ENCODE peak calls at places on chromosomes 1 and 21, in five cellular contexts. S is AG04450, D is mammary epithelial cell, E is H1, W is H9. X is an unnamed sample. For H3K9me3, the result is how much of the 10 kb centered on the place peaks cover.

GRCh38 chr1:205286335-205286950 is 35.1 kb downstream of the NUAK2 start:
- DNase-seq in S (no peak), D (peak), W (no peak), E (no peak), X (no peak)

GRCh38 chr1:234932106-234932505 is 196.5 kb downstream of the TOMM20 start:
- DNase-seq in S (no peak), E (no peak), D (no peak), W (no peak), X (no peak)

GRCh38 chr1:214882621-214883020 is 199.9 kb upstream of the KCNK2 start:
- DNase-seq in D (no peak), S (no peak), E (no peak), W (no peak), X (no peak)

GRCh38 chr1:46244656-46245371 is 2.7 kb upstream of the RAD54L start:
- DNase-seq in E (no peak), D (no peak), W (no peak), S (no peak), X (no peak)

GRCh38 chr1:44784094-44785026 is 3.6 kb downstream of the BEST4 start:
- DNase-seq in S (no peak), W (peak), E (peak), D (peak), X (peak)

GRCh38 chr1:5754817-5755551 is 237.2 kb downstream of the NPHP4 start:
- DNase-seq in D (no peak), W (no peak), S (no peak), E (no peak), X (no peak)

GRCh38 chr1:93979040-93979717 is 69.9 kb upstream of the GCLM start:
- DNase-seq in S (no peak), D (no peak), E (no peak), W (no peak), X (no peak)

GRCh38 chr1:234987415-234988159 is 141.1 kb downstream of the TOMM20 start:
- DNase-seq in E (peak), D (peak), S (no peak), W (peak), X (peak)

GRCh38 chr1:47374501-47374900 is 40.9 kb downstream of the CMPK1 start:
- DNase-seq in S (no peak), E (no peak), W (no peak), D (no peak), X (no peak)

GRCh38 chr21:30779269-30779668 is 24.0 kb upstream of the KRTAP21-1 start:
- DNase-seq in S (no peak), W (no peak), D (no peak), E (no peak), X (no peak)
- H3K9me3 ChIP-seq in S (under half), W (under half), D (under half), E (under half), X (under half)

DNA sequence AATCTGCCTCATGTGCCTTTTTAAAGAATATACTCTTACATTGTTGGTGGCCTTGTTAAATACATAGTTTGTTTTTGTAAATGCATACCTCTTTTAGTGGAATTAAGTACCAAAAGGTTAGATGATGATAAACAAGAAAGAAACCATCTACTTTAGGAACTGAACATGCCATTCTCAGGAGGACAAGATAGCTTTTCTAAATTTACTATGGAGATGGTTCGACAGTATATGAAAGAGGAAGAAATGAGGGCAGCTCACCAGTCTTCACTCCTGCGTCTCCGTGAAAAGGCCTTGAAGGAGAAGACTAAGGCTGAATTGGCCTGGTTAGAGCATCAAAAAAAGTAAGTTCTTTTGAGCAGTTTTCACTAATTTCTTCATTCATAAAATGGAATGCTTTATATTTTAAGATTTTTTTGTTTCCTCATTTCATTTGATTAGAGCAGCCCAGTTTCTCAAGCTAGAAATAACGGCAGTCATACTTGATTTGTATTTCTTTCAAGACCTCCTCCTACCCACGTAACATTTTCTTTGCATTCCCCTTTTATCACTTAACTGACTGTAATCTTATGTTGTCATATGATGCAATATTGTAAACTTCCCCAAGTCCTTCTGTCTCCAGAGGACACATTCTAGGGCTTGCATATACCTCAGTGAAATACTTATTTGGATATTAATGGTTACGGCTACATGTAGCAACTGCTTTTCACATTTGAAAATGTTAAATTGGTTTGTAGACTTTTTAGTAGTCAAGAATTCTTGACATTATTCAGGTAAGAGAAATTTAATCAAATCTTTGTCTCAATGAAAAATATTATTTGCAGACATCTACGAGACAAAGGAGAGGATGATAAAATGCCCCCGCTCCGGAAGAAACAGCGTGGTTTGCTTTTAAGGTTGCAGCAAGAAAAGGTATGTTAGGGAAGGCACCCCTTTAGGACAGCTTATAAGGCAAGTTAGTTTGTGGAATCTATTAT is 99.3 kb downstream of the CEP350 start:
- DNase-seq in E (no peak), W (no peak), S (no peak), D (no peak), X (no peak)
- H3K27ac ChIP-seq in E (no peak), W (no peak), S (no peak), D (no peak), X (no peak)

GRCh38 chr21:15752763-15753407 is 23.1 kb downstream of the USP25 start:
- DNase-seq in D (peak), W (peak), E (peak), S (no peak), X (no peak)

GRCh38 chr21:15751561-15751960 is 21.8 kb downstream of the USP25 start:
- DNase-seq in D (no peak), S (no peak), E (no peak), W (no peak), X (no peak)

GRCh38 chr21:15751037-15751436 is 21.3 kb downstream of the USP25 start:
- DNase-seq in E (no peak), S (no peak), W (no peak), D (no peak), X (no peak)

GRCh38 chr21:15755125-15755524 is 25.3 kb downstream of the USP25 start:
- DNase-seq in S (no peak), D (no peak), E (no peak), W (no peak), X (no peak)

GRCh38 chr21:15754640-15755039 is 24.9 kb downstream of the USP25 start:
- DNase-seq in D (peak), S (no peak), W (no peak), E (no peak), X (no peak)
- H3K9me3 ChIP-seq in D (under half), S (under half), W (under half), E (under half), X (under half)

GRCh38 chr1:150154143-150154542 is 4.4 kb downstream of the PLEKHO1 start:
- DNase-seq in S (no peak), W (no peak), D (no peak), E (no peak), X (peak)
- H3K27ac ChIP-seq in S (peak), W (no peak), D (no peak), E (no peak), X (no peak)

GRCh38 chr1:112478314-112478713 is 30.5 kb upstream of the WNT2B start:
- DNase-seq in W (no peak), D (no peak), E (no peak), S (no peak), X (no peak)
- H3K9me3 ChIP-seq in W (under half), D (under half), E (under half), S (under half), X (under half)

DNA sequence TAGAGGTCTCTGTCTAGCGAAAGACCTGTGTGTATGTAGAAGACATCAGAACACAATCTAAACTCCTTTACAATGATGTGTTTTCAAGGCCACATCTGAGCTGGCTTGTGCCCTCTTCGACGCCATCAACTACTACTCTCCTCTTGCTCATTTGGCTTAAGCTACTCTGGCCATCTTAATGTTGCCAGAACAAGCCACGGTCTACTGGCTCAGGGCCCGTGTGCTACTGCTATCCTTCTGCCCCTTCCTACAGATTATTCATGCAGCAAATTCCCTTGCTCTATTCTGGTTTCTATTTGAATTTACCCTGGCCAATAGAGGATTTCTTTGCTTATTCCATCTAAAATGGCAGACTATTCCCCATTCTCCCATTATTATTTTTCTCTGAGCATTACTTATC is 121.7 kb downstream of the ZZZ3 start:
- DNase-seq in S (no peak), E (no peak), W (no peak), D (no peak), X (no peak)
- H3K27ac ChIP-seq in S (no peak), E (no peak), W (no peak), D (no peak), X (no peak)

DNA sequence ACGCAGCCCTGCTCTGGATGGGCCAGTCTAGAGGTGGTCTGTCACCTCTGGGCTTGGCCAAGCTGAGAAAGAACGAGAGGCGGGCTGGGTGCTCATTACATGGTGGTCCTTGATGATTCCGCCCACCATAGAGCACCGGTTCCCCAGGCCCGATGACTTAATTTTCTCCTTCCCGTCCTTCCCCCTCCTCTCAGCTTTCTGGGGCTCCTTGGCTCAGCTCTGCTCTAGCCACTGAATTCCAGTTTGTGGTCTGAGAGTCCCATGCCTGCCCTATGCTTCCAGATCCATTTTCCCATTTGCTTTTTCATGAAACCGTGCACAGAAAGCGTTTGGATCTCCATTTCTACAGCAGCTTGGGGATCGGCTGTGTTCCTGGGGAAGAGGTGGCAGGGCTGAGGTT is 318.5 kb upstream of the C1orf174 start:
- DNase-seq in S (no peak), D (no peak), E (no peak), W (no peak), X (no peak)
- H3K9me3 ChIP-seq in S (half or more), D (under half), E (under half), W (under half), X (under half)

GRCh38 chr1:21299780-21300395 is 9.6 kb upstream of the ECE1 start:
- DNase-seq in E (no peak), W (no peak), S (no peak), D (no peak), X (no peak)

GRCh38 chr1:21304488-21304887 is 14.2 kb upstream of the ECE1 start:
- DNase-seq in S (no peak), W (no peak), E (no peak), D (no peak), X (no peak)

GRCh38 chr1:21300774-21301173 is 10.5 kb upstream of the ECE1 start:
- DNase-seq in W (no peak), E (no peak), D (no peak), S (no peak), X (no peak)

GRCh38 chr1:21302747-21303715 is 12.8 kb upstream of the ECE1 start:
- DNase-seq in S (peak), D (peak), E (no peak), W (no peak), X (no peak)

DNA sequence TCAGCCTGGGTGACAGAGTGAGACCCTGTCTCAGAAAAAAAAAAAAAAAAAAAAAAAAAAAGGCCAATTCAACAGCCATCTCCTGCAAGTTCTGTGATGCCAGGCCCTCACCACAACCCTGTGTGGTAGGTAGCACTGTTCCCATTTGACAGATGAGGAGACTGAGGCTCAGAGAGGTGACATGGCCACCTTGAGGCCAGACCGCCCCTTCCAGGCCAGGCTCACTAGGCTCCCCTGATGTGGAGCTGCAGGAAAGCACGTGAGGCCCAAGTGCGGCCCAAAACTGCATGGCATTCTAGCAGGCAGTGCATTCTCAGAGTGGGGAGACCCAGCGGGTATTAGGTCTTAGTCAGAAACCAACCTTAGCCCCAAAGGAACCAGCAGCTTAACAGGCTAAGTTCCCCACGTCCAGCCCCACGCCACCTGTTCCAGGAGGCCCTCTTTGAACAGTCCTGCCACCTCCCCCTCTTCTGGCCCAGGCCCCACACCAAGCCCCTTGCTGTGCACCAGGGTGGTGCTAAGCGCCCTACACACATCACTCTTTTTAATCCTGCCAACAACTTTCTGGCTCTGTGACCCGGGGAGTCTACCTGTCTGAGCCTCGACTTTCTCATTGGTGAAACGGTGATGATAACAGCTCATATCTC is 11.7 kb upstream of the ECE1 start:
- DNase-seq in E (no peak), W (no peak), S (no peak), D (no peak), X (no peak)
- H3K27ac ChIP-seq in E (no peak), W (no peak), S (peak), D (no peak), X (no peak)

GRCh38 chr1:4506591-4506990 is 147.8 kb upstream of the AJAP1 start:
- DNase-seq in D (no peak), E (no peak), W (no peak), S (no peak), X (no peak)

GRCh38 chr1:4512622-4513021 is 141.8 kb upstream of the AJAP1 start:
- DNase-seq in D (no peak), W (no peak), E (no peak), S (no peak), X (no peak)

GRCh38 chr1:4511374-4511773 is 143.0 kb upstream of the AJAP1 start:
- DNase-seq in W (no peak), E (no peak), S (no peak), D (no peak), X (no peak)

GRCh38 chr1:4510276-4510691 is 144.1 kb upstream of the AJAP1 start:
- DNase-seq in W (no peak), D (no peak), E (no peak), S (no peak), X (peak)

DNA sequence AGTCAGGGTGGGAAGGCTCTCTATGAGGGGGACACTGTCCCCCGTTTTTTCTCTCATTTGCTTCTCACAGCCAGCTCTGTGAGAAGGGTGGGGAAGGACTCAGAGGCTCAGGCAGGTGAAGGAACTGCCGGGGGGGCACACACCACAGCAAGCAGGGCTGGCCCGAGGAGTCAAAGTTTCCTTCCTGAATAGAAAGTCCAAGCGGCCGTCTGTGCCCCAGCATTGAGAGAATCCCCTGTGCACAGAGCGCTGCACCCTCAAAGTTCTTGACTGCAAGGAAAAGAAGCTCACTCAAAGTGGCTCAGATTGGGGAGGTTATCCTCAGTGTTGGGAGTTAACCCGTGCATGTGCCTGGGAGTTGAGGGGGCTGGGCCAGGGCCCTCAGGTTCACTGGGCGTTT is 145.2 kb upstream of the AJAP1 start:
- DNase-seq in D (no peak), W (no peak), E (no peak), S (no peak), X (no peak)
- H3K9me3 ChIP-seq in D (under half), W (under half), E (under half), S (half or more), X (under half)

X was measured in heart left ventricle.